ENCODE peak calls at places on chromosomes 7 and 10, in seven cellular contexts. D is bronchial epithelial cell, H is lower leg skin, U is cardiac muscle cell, F is right lobe of liver, Z is GM12878, L is dorsolateral prefrontal cortex. Y is an unnamed sample.

GRCh38 chr10:79502561-79503309 is 9.6 kb upstream of the EIF5AL1 start:
- DNase-seq in L (no peak), F (peak; percentile 27), H (no peak), D (peak; percentile 10), Z (no peak), U (peak; percentile 52), Y (no peak)

GRCh38 chr10:51718804-51719291 is 19.5 kb upstream of the CSTF2T start:
- DNase-seq in H (no peak), D (peak; percentile 85), U (no peak), L (no peak), F (no peak), Z (no peak), Y (no peak)

GRCh38 chr7:20508109-20508508 is 107.4 kb upstream of the ABCB5 start:
- DNase-seq in F (no peak), Z (no peak), D (peak; percentile 7), U (no peak), L (no peak), H (no peak), Y (no peak)

GRCh38 chr7:143245123-143245522 is 18.1 kb upstream of the GSTK1 start:
- DNase-seq in D (peak; percentile 85), L (no peak), U (no peak), F (no peak), H (no peak), Z (no peak), Y (no peak)

GRCh38 chr7:4820968-4821471 is 40.8 kb downstream of the PAPOLB start:
- DNase-seq in H (no peak), D (no peak), Z (no peak), F (no peak), L (no peak), U (no peak), Y (no peak)

GRCh38 chr7:111098011-111098925 is 7.3 kb downstream of the LRRN3 start:
- DNase-seq in L (peak; percentile 51), F (peak; percentile 25), Z (no peak), H (no peak), U (peak; percentile 67), D (peak; percentile 31), Y (no peak)

GRCh38 chr7:138980575-138981285 is 459 bp downstream of the KIAA1549 start:
- DNase-seq in F (no peak), L (no peak), U (no peak), D (peak; percentile 7), Z (no peak), H (no peak), Y (no peak)

GRCh38 chr7:28103984-28104628 is 76.5 kb downstream of the JAZF1 start:
- DNase-seq in D (peak; percentile 57), U (no peak), F (no peak), H (no peak), L (no peak), Z (no peak), Y (no peak)

GRCh38 chr10:112755446-112756117 is 194.5 kb upstream of the TCF7L2 start:
- DNase-seq in L (peak; percentile 64), Z (no peak), H (no peak), U (peak; percentile 69), D (no peak), F (no peak), Y (no peak)

GRCh38 chr7:18693401-18693800 is 197.9 kb downstream of the HDAC9 start:
- DNase-seq in U (peak; percentile 71), Z (no peak), D (peak; percentile 73), F (no peak), L (no peak), H (peak; percentile 44), Y (no peak)

GRCh38 chr7:3598855-3599254 is 297.8 kb downstream of the SDK1 start:
- DNase-seq in D (no peak), L (no peak), U (no peak), F (no peak), Z (no peak), H (no peak), Y (no peak)

GRCh38 chr10:32983333-32983909 is 25.4 kb upstream of the ITGB1 start:
- DNase-seq in H (no peak), L (no peak), Z (no peak), D (peak; percentile 97), U (no peak), F (peak; percentile 52), Y (no peak)

GRCh38 chr7:133252506-133252857 is 396 bp upstream of the EXOC4 start:
- DNase-seq in Z (no peak), H (no peak), L (no peak), D (no peak), F (no peak), U (no peak), Y (no peak)
- H3K4me3 ChIP-seq in Z (peak overlapping the region; percentile 31), H (no peak overlapping the region), L (peak overlapping the region; percentile 92), D (no peak overlapping the region), F (no peak overlapping the region), U (no peak overlapping the region), Y (peak overlapping the region; percentile 87)

GRCh38 chr10:132431537-132432175 is 34.7 kb downstream of the PWWP2B start:
- DNase-seq in H (no peak), Z (no peak), L (no peak), U (no peak), F (no peak), D (no peak), Y (no peak)
- TF ChIP-seq CTCF in H (no peak), Z (no peak), L (no peak), U (no peak), F (no peak), D (no peak), Y (no peak)

DNA sequence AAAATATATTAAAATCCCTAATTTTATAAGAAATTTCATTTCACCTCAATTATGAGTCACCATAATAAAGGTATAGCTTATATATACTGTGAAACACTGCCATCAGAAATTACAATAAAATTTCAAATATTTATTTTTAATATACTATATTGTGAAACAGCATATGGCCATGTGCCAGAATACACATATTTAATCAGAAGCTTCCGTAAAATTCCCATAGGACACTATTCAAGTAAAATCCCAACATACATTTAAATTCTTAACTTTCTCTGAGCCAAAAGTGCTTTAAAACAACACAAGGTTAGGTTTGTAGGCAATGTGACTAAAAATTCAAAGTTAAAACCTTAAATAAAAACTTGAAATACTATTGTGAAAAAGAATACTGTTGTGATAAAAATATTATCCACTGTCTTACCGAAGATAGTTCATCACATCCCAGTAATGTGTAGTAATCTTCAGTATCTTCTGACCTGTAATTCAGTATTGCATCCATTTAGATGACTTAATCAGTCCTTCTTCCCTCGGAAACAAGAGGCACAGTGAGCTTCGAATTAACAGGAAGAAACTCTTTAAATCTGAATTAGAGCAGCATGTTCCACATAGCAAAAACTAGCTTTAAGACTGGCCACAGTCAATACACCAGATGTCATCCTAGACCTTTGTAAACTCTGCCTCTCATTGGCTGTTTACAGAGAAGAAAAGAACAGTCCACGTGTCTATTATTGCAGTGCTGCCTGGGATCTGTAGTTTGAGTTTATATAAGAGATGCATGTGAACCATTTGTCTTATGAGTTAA is at the start of gene DNAJC12:
- DNase-seq in F (no peak), L (peak; percentile 31), H (no peak), D (no peak), U (peak; percentile 54), Z (no peak), Y (no peak)
- H3K4me3 ChIP-seq in F (peak within 1 kb of the TSS; percentile 48), L (peak within 1 kb of the TSS; percentile 57), H (no peak within 1 kb of the TSS), D (no peak within 1 kb of the TSS), U (peak within 1 kb of the TSS; percentile 11), Z (no peak within 1 kb of the TSS), Y (no peak within 1 kb of the TSS)

GRCh38 chr7:17183630-17184328 is 114.7 kb upstream of the AHR start:
- DNase-seq in H (no peak), D (no peak), L (no peak), Z (no peak), F (no peak), U (no peak), Y (no peak)

GRCh38 chr7:17181482-17181881 is 117.0 kb upstream of the AHR start:
- DNase-seq in U (no peak), H (no peak), L (no peak), Z (no peak), F (no peak), D (no peak), Y (no peak)

GRCh38 chr7:17185690-17186070 is 112.8 kb upstream of the AHR start:
- DNase-seq in Z (peak; percentile 59), F (no peak), L (no peak), D (peak; percentile 9), H (no peak), U (no peak), Y (peak; percentile 40)

GRCh38 chr7:17184805-17185689 is 113.4 kb upstream of the AHR start:
- DNase-seq in L (no peak), D (no peak), H (no peak), U (no peak), F (no peak), Z (no peak), Y (no peak)

DNA sequence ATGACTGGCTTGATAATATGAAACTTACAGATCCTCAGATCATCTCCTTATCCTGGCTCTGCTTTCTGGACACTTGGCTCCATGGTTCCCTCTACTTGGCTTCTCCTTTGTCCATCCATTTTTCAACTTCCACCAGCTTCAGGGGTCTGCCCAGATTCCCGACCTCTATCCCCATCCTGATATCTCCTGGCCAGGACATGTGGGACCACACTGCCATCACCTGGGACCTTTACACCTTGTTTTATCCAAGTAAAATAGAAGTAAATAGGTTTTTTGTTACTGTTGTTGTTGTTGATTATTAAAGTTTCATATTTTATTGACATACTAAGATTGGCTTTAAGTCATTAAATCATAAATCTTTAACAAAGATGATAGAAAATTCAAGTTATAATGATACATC is 111.7 kb upstream of the AHR start:
- DNase-seq in H (no peak), Z (no peak), L (no peak), U (no peak), F (no peak), D (no peak), Y (no peak)
- TF ChIP-seq CTCF in H (no peak), Z (no peak), L (no peak), U (no peak), F (peak; percentile 7), D (no peak), Y (no peak)

DNA sequence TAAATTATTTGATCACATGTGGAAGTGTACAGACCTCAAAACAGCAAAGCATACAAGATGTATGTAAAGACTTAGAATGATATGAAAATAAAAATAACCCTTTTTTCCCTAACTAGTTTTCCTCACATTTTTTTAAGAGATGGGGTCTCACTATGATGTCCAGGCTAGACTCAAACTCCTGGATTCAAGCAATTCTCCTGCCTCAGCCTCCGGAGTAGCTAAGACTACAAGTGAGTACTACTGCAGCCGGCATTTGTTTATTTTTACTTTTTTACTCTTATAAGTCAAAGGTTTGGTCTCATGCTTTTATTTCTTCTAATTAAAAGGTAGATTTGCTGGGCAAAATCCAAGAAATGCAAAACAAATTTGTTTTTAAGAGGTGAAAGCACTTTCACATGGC is 124.4 kb upstream of the ASAH2 start:
- DNase-seq in H (no peak), D (no peak), L (no peak), Z (no peak), F (no peak), U (no peak), Y (no peak)
- H3K4me3 ChIP-seq in H (no peak overlapping the region), D (no peak overlapping the region), L (no peak overlapping the region), Z (no peak overlapping the region), F (no peak overlapping the region), U (no peak overlapping the region), Y (no peak overlapping the region)

DNA sequence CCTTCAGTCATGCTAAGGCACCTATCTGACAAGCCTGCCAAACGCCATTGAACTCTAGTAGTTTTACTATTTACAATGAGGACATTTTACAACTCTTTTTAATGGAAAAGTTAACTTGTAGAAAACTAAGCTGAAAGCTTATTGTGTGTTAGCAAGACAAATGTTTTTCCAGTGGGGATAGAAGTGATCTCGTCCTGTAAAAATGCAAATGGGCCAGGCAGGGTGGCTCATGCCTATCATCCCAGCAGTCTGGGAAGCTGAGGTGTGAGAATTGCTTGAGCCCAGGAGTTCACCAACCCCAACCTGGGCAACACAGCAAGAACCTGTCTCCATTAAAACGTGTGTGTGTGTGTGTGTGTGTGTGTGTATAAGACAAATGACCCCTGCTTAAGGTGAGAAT is 1.2 kb upstream of the VOPP1 start:
- DNase-seq in Z (no peak), F (no peak), L (no peak), U (no peak), H (no peak), D (peak; percentile 33), Y (no peak)
- TF ChIP-seq CTCF in Z (no peak), F (no peak), L (no peak), U (no peak), H (no peak), D (no peak), Y (no peak)

Y was measured in GM12864.